ENCODE peak calls at places on chromosomes 16 and 17, in seven cellular contexts. Y is lung, C is upper lobe of right lung, A is left lung, H is tibial artery, L is adrenal gland, P is IMR-90. S is an unnamed sample. For H3K36me3 and H3K27me3, the result is how much of the 10 kb centered on the place peaks cover.

GRCh38 chr17:78716814-78717393 is 65.2 kb downstream of the CYTH1 start:
- DNase-seq in Y (peak), C (peak), A (peak), H (peak), L (peak), P (peak), S (peak)

GRCh38 chr17:27782791-27783206 is 17.5 kb downstream of the NOS2 start:
- DNase-seq in Y (peak), C (no peak), A (no peak), H (no peak), L (peak), P (no peak), S (no peak)

GRCh38 chr17:2241823-2242222 is 61.8 kb downstream of the SMG6 start:
- DNase-seq in Y (no peak), C (no peak), A (no peak), H (no peak), L (no peak), P (peak), S (no peak)

GRCh38 chr16:87608400-87608985 is 6.2 kb downstream of the JPH3 start:
- DNase-seq in Y (no peak), C (peak), A (peak), H (peak), L (peak), P (peak), S (peak)

GRCh38 chr17:38885728-38886642 is 16.1 kb downstream of the LASP1 start:
- DNase-seq in Y (no peak), C (no peak), A (no peak), H (no peak), L (no peak), P (peak), S (peak)

GRCh38 chr16:29674188-29674587 is 4.8 kb upstream of the QPRT start:
- DNase-seq in Y (no peak), C (peak), A (no peak), H (no peak), L (peak), P (peak), S (no peak)

GRCh38 chr17:7486181-7486580 is 2.0 kb downstream of the POLR2A start:
- DNase-seq in Y (no peak), C (no peak), A (no peak), H (no peak), L (no peak), P (peak), S (no peak)

GRCh38 chr17:82055965-82056728 is 4.4 kb downstream of the GPS1 start:
- DNase-seq in Y (no peak), C (no peak), A (no peak), H (no peak), L (no peak), P (no peak), S (no peak)

GRCh38 chr17:4742629-4743028 is 2.9 kb upstream of the CXCL16 start:
- DNase-seq in Y (no peak), C (no peak), A (no peak), H (no peak), L (no peak), P (no peak), S (no peak)

GRCh38 chr17:77304051-77304745 is 163.4 kb downstream of the SEC14L1 start:
- DNase-seq in Y (no peak), C (no peak), A (no peak), H (no peak), L (no peak), P (no peak), S (no peak)

GRCh38 chr16:642189-643049 is 791 bp downstream of the MCRIP2 start:
- DNase-seq in Y (peak), C (peak), A (peak), H (no peak), L (peak), P (no peak), S (peak)

GRCh38 chr16:27778926-27779570 is 229.1 kb downstream of the KATNIP start:
- DNase-seq in Y (no peak), C (no peak), A (no peak), H (no peak), L (no peak), P (no peak), S (peak)

GRCh38 chr16:27214084-27214961 is 11.0 kb downstream of the KDM8 start:
- DNase-seq in Y (no peak), C (no peak), A (no peak), H (no peak), L (no peak), P (no peak), S (no peak)

GRCh38 chr16:65745-66144 is 6.7 kb downstream of the RHBDF1 start:
- DNase-seq in Y (peak), C (peak), A (peak), H (peak), L (peak), P (peak), S (peak)

GRCh38 chr17:44170499-44171201 is at the start of gene ASB16:
- DNase-seq in Y (no peak), C (no peak), A (no peak), H (peak), L (no peak), P (peak), S (peak)

GRCh38 chr17:78012428-78012827 is 53.9 kb downstream of the TNRC6C start:
- DNase-seq in Y (no peak), C (no peak), A (no peak), H (no peak), L (no peak), P (no peak), S (no peak)

GRCh38 chr17:49437696-49438438 is 23.2 kb upstream of the PHB1 start:
- DNase-seq in Y (no peak), C (no peak), A (no peak), H (no peak), L (no peak), P (no peak), S (no peak)

GRCh38 chr17:65052585-65052984 is 4.0 kb downstream of the GNA13 start:
- DNase-seq in Y (no peak), C (no peak), A (no peak), H (no peak), L (no peak), P (no peak), S (no peak)

GRCh38 chr16:86580798-86581185 is 2.4 kb downstream of the FOXL1 start:
- DNase-seq in Y (no peak), C (no peak), A (no peak), H (peak), L (no peak), P (no peak), S (peak)

GRCh38 chr17:1673041-1673790 is 11.5 kb downstream of the PRPF8 start:
- DNase-seq in Y (no peak), C (no peak), A (no peak), H (no peak), L (peak), P (no peak), S (no peak)

GRCh38 chr17:7307686-7308624 is 527 bp downstream of the EIF5A start:
- DNase-seq in Y (peak), C (peak), A (peak), H (peak), L (peak), P (peak), S (peak)

GRCh38 chr17:63476857-63477470 is at the start of gene ACE:
- DNase-seq in Y (no peak), C (peak), A (no peak), H (no peak), L (peak), P (peak), S (peak)

GRCh38 chr16:85042606-85043005 is 15.0 kb downstream of the KIAA0513 start:
- DNase-seq in Y (no peak), C (no peak), A (no peak), H (no peak), L (no peak), P (no peak), S (no peak)

GRCh38 chr17:18859256-18859655 is 1.3 kb downstream of the PRPSAP2 start:
- DNase-seq in Y (no peak), C (no peak), A (no peak), H (no peak), L (no peak), P (peak), S (no peak)

GRCh38 chr16:57892041-57892440 is 78.9 kb downstream of the CNGB1 start:
- DNase-seq in Y (no peak), C (no peak), A (no peak), H (no peak), L (no peak), P (peak), S (no peak)

GRCh38 chr17:74529243-74529642 is 2.0 kb downstream of the CD300LB start:
- DNase-seq in Y (no peak), C (no peak), A (peak), H (peak), L (no peak), P (no peak), S (no peak)

GRCh38 chr16:939941-940340 is 30.8 kb downstream of the LMF1 start:
- DNase-seq in Y (no peak), C (no peak), A (no peak), H (no peak), L (no peak), P (no peak), S (no peak)

GRCh38 chr16:58120216-58120615 is 9.0 kb downstream of the CFAP20 start:
- DNase-seq in Y (no peak), C (no peak), A (no peak), H (no peak), L (no peak), P (no peak), S (no peak)

GRCh38 chr16:57049678-57050077 is 42.7 kb upstream of the CPNE2 start:
- DNase-seq in Y (no peak), C (no peak), A (no peak), H (no peak), L (no peak), P (no peak), S (no peak)

GRCh38 chr16:27273330-27273669 is 4.7 kb upstream of the NSMCE1 start:
- DNase-seq in Y (no peak), C (no peak), A (no peak), H (no peak), L (no peak), P (no peak), S (no peak)

GRCh38 chr17:47684535-47685193 is 9.3 kb upstream of the TBKBP1 start:
- DNase-seq in Y (no peak), C (no peak), A (no peak), H (no peak), L (peak), P (no peak), S (no peak)

GRCh38 chr17:78506454-78507309 is 70.5 kb downstream of the DNAH17 start:
- DNase-seq in Y (no peak), C (peak), A (no peak), H (no peak), L (no peak), P (no peak), S (no peak)

GRCh38 chr16:57485091-57485915 is 990 bp downstream of the DOK4 start:
- DNase-seq in Y (no peak), C (peak), A (peak), H (peak), L (no peak), P (no peak), S (no peak)

GRCh38 chr16:82792704-82793103 is 165.9 kb downstream of the CDH13 start:
- DNase-seq in Y (no peak), C (no peak), A (no peak), H (no peak), L (no peak), P (no peak), S (no peak)
- H3K4me3 ChIP-seq in Y (no peak), C (no peak), A (no peak), H (no peak), L (no peak), P (no peak), S (no peak)

DNA sequence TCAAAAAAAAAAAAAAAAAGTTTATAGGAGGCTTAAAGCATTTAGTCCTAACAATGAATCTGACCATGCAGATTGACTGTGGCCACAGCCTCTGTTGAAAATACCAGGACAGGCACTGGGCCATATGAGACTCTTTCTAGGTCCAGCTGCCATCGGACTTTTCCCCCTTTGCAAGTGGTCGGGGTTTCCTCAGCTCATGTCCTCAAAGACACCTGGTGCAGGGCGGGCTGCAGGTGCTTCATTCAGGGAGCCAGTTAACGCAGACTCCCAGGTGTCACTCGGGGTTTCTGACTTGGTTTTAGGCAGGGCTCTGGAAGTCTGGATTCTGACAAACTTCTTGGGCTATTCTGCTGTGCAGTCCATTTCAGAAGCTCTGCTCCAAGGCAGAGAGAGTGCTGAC is 20.9 kb downstream of the ELAC2 start:
- DNase-seq in Y (no peak), C (no peak), A (no peak), H (peak), L (no peak), P (no peak), S (no peak)
- H3K36me3 ChIP-seq in Y (half or more), C (half or more), A (half or more), H (half or more), L (half or more), P (half or more), S (half or more)

GRCh38 chr17:60148300-60148838 is 1.4 kb upstream of the CA4 start:
- DNase-seq in Y (no peak), C (no peak), A (no peak), H (no peak), L (no peak), P (no peak), S (peak)

GRCh38 chr17:60147553-60148241 is 2.1 kb upstream of the CA4 start:
- DNase-seq in Y (no peak), C (no peak), A (no peak), H (no peak), L (no peak), P (no peak), S (no peak)

GRCh38 chr17:60151355-60151754 is 1.6 kb downstream of the CA4 start:
- DNase-seq in Y (no peak), C (no peak), A (no peak), H (no peak), L (no peak), P (no peak), S (no peak)

GRCh38 chr17:60146206-60146605 is 3.6 kb upstream of the CA4 start:
- DNase-seq in Y (no peak), C (no peak), A (no peak), H (no peak), L (no peak), P (no peak), S (no peak)

GRCh38 chr17:60149691-60150582 is at the start of gene CA4:
- DNase-seq in Y (no peak), C (no peak), A (no peak), H (no peak), L (no peak), P (no peak), S (peak)
- H3K27me3 ChIP-seq in Y (under half), C (half or more), A (half or more), H (under half), L (under half), P (half or more), S (half or more)

GRCh38 chr16:75733305-75734141 is 7.2 kb upstream of the CPHXL start:
- DNase-seq in Y (no peak), C (no peak), A (no peak), H (peak), L (no peak), P (peak), S (no peak)
- H3K4me3 ChIP-seq in Y (no peak), C (no peak), A (no peak), H (no peak), L (no peak), P (no peak), S (no peak)

GRCh38 chr16:19439483-19439882 is 21.8 kb downstream of the TMC5 start:
- DNase-seq in Y (no peak), C (no peak), A (no peak), H (no peak), L (no peak), P (no peak), S (no peak)

GRCh38 chr16:19436540-19436939 is 18.9 kb downstream of the TMC5 start:
- DNase-seq in Y (no peak), C (no peak), A (no peak), H (no peak), L (no peak), P (no peak), S (no peak)

GRCh38 chr16:19438739-19439138 is 21.1 kb downstream of the TMC5 start:
- DNase-seq in Y (no peak), C (no peak), A (no peak), H (no peak), L (no peak), P (no peak), S (no peak)

GRCh38 chr16:19434584-19434983 is 16.9 kb downstream of the TMC5 start:
- DNase-seq in Y (no peak), C (no peak), A (no peak), H (no peak), L (no peak), P (no peak), S (no peak)

DNA sequence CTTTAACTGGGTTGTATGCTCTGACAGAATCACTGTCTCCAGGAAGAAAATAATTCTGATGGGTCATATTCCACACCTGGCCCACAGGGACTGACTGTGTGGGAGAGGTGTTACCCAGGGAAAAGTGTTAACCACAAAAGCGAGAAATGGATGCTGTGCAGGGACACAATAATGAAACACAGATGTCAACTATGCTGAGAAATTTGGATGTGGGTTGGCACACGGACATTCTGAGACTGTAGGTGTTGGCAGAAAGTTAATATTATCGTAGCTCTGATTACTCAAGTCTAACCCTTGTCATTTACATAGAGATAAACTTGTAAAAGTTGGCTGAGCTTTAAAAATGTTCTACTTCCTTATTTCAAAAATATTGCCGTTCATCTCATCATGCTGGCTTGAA is 19.6 kb downstream of the TMC5 start:
- DNase-seq in Y (no peak), C (no peak), A (no peak), H (no peak), L (no peak), P (no peak), S (no peak)
- H3K36me3 ChIP-seq in Y (under half), C (under half), A (under half), H (under half), L (under half), P (under half), S (under half)

S was measured in H7.